ENCODE peak calls at places on chromosomes 1 and 21, in nine cellular contexts. F is DMS53, N is choroid plexus epithelial cell, G is prostate gland, S is progenitor cell of endocrine pancreas, P is NCI-H460, Q is lung, K is stomach, Z is ELR. L is an unnamed sample.

GRCh38 chr1:156070523-156070922 is 9.6 kb downstream of the RAB25 start:
- DNase-seq in F (no peak), N (no peak), G (no peak), S (no peak), P (no peak), Q (no peak), K (no peak), Z (no peak), L (no peak)

GRCh38 chr1:60971330-60971729 is 111.0 kb upstream of the NFIA start:
- DNase-seq in F (no peak), N (no peak), G (no peak), S (no peak), P (no peak), Q (no peak), K (no peak), Z (no peak), L (no peak)

GRCh38 chr1:55214214-55214902 is 806 bp downstream of the USP24 start:
- DNase-seq in F (peak; percentile 75), N (no peak), G (peak; percentile 7), S (peak; percentile 38), P (no peak), Q (peak; percentile 49), K (peak; percentile 39), Z (peak; percentile 61), L (peak; percentile 51)

GRCh38 chr1:32954183-32954582 is 10.4 kb downstream of the RNF19B start:
- DNase-seq in F (no peak), N (no peak), G (no peak), S (no peak), P (no peak), Q (no peak), K (no peak), Z (peak; percentile 56), L (no peak)

GRCh38 chr1:182141040-182141439 is 79.5 kb upstream of the ZNF648 start:
- DNase-seq in F (peak; percentile 9), N (no peak), G (no peak), S (no peak), P (no peak), Q (no peak), K (no peak), Z (no peak), L (no peak)

GRCh38 chr1:39261712-39262221 is 57.3 kb downstream of the MACF1 start:
- DNase-seq in F (no peak), N (peak; percentile 60), G (no peak), S (no peak), P (no peak), Q (no peak), K (no peak), Z (no peak), L (no peak)

GRCh38 chr1:216124382-216124781 is 298.9 kb downstream of the USH2A start:
- DNase-seq in F (no peak), N (no peak), G (no peak), S (no peak), P (no peak), Q (no peak), K (no peak), Z (no peak), L (no peak)

GRCh38 chr1:10853701-10854100 is 57.3 kb upstream of the CASZ1 start:
- DNase-seq in F (no peak), N (no peak), G (no peak), S (no peak), P (no peak), Q (no peak), K (no peak), Z (no peak), L (no peak)

GRCh38 chr1:170253180-170253579 is 107.4 kb downstream of the NTMT2 start:
- DNase-seq in F (no peak), N (no peak), G (no peak), S (no peak), P (no peak), Q (no peak), K (no peak), Z (no peak), L (no peak)

GRCh38 chr1:176073524-176074157 is 133.4 kb downstream of the COP1 start:
- DNase-seq in F (peak; percentile 87), N (peak; percentile 87), G (peak; percentile 35), S (no peak), P (peak; percentile 81), Q (no peak), K (no peak), Z (peak; percentile 77), L (peak; percentile 77)

GRCh38 chr1:29396438-29397255 is 160.3 kb downstream of the PTPRU start:
- DNase-seq in F (no peak), N (peak; percentile 56), G (no peak), S (no peak), P (no peak), Q (no peak), K (no peak), Z (peak; percentile 25), L (no peak)

GRCh38 chr1:116001739-116002487 is 25.6 kb downstream of the SLC22A15 start:
- DNase-seq in F (peak; percentile 1), N (no peak), G (no peak), S (no peak), P (no peak), Q (no peak), K (peak; percentile 60), Z (no peak), L (no peak)

GRCh38 chr1:5720936-5721335 is 271.3 kb downstream of the NPHP4 start:
- DNase-seq in F (no peak), N (no peak), G (no peak), S (no peak), P (no peak), Q (no peak), K (no peak), Z (no peak), L (no peak)

GRCh38 chr21:25806053-25806452 is 71.3 kb downstream of the GABPA start:
- DNase-seq in F (no peak), N (no peak), G (no peak), S (no peak), P (no peak), Q (no peak), K (no peak), Z (peak; percentile 43), L (no peak)

GRCh38 chr21:27571706-27572105 is 604.8 kb upstream of the ADAMTS5 start:
- DNase-seq in F (peak; percentile 14), N (peak; percentile 85), G (no peak), S (no peak), P (no peak), Q (no peak), K (no peak), Z (peak; percentile 89), L (no peak)

GRCh38 chr1:96370752-96371151 is 350.8 kb upstream of the PTBP2 start:
- DNase-seq in F (no peak), N (peak; percentile 90), G (no peak), S (no peak), P (no peak), Q (no peak), K (no peak), Z (peak; percentile 94), L (no peak)

GRCh38 chr1:151713874-151714273 is 2.7 kb downstream of the CELF3 start:
- DNase-seq in F (peak; percentile 71), N (no peak), G (peak; percentile 23), S (no peak), P (no peak), Q (no peak), K (no peak), Z (no peak), L (no peak)

GRCh38 chr1:195721210-195721971 is 886.8 kb downstream of the KCNT2 start:
- DNase-seq in F (no peak), N (no peak), G (no peak), S (no peak), P (no peak), Q (no peak), K (no peak), Z (no peak), L (no peak)

GRCh38 chr1:209742409-209743144 is 13.3 kb upstream of the TRAF3IP3 start:
- DNase-seq in F (no peak), N (peak; percentile 87), G (no peak), S (no peak), P (no peak), Q (no peak), K (no peak), Z (peak; percentile 58), L (peak; percentile 11)

GRCh38 chr1:150973826-150974579 is 632 bp downstream of the CERS2 start:
- DNase-seq in F (peak; percentile 67), N (peak; percentile 33), G (peak; percentile 34), S (no peak), P (no peak), Q (peak; percentile 45), K (peak; percentile 48), Z (peak; percentile 51), L (peak; percentile 71)

GRCh38 chr1:170664828-170665617 is 1.1 kb downstream of the PRRX1 start:
- DNase-seq in F (peak; percentile 71), N (no peak), G (no peak), S (no peak), P (no peak), Q (no peak), K (no peak), Z (peak; percentile 68), L (no peak)

GRCh38 chr21:33268736-33269441 is 2.7 kb downstream of the IL10RB start:
- DNase-seq in F (peak; percentile 98), N (no peak), G (peak; percentile 93), S (no peak), P (no peak), Q (peak; percentile 93), K (peak; percentile 99), Z (no peak), L (peak; percentile 81)

GRCh38 chr1:153534933-153535663 is 693 bp downstream of the S100A6 start:
- DNase-seq in F (peak; percentile 50), N (no peak), G (peak; percentile 50), S (no peak), P (peak; percentile 54), Q (peak; percentile 77), K (peak; percentile 57), Z (peak; percentile 64), L (no peak)

GRCh38 chr1:13956386-13956785 is 256.4 kb downstream of the PRDM2 start:
- DNase-seq in F (no peak), N (peak; percentile 49), G (no peak), S (no peak), P (no peak), Q (peak; percentile 3), K (no peak), Z (no peak), L (no peak)

GRCh38 chr1:226545806-226546596 is 2.6 kb upstream of the STUM start:
- DNase-seq in F (peak; percentile 23), N (no peak), G (no peak), S (no peak), P (no peak), Q (no peak), K (no peak), Z (no peak), L (no peak)

GRCh38 chr1:52253421-52253820 is 111.5 kb downstream of the ZFYVE9 start:
- DNase-seq in F (no peak), N (peak; percentile 17), G (no peak), S (no peak), P (no peak), Q (no peak), K (no peak), Z (no peak), L (no peak)

GRCh38 chr1:211469938-211470529 is 21.9 kb downstream of the RD3 start:
- DNase-seq in F (peak; percentile 99), N (peak; percentile 81), G (peak; percentile 87), S (peak; percentile 80), P (peak; percentile 73), Q (peak; percentile 81), K (peak; percentile 93), Z (peak; percentile 74), L (peak; percentile 48)

GRCh38 chr1:68361511-68361910 is 88.2 kb downstream of the RPE65 start:
- DNase-seq in F (no peak), N (no peak), G (no peak), S (no peak), P (no peak), Q (no peak), K (no peak), Z (no peak), L (no peak)

GRCh38 chr1:159879977-159880376 is 17.5 kb upstream of the VSIG8 start:
- DNase-seq in F (no peak), N (peak; percentile 86), G (no peak), S (no peak), P (peak; percentile 21), Q (no peak), K (no peak), Z (peak; percentile 91), L (no peak)

GRCh38 chr1:163054056-163054706 is 15.0 kb upstream of the RGS4 start:
- DNase-seq in F (peak; percentile 57), N (peak; percentile 6), G (no peak), S (no peak), P (no peak), Q (peak; percentile 52), K (no peak), Z (no peak), L (no peak)

GRCh38 chr1:159088050-159088449 is 11.5 kb upstream of the AIM2 start:
- DNase-seq in F (peak; percentile 12), N (peak; percentile 56), G (no peak), S (no peak), P (no peak), Q (no peak), K (no peak), Z (peak; percentile 92), L (no peak)